ENCODE peak calls at places on chromosomes 1 and 21, in four cellular contexts. O is activated CD4-positive, alpha-beta T cell treated with anti-CD3 and anti-CD28 coated beads, Interleukin-2, amount 10 ng/mL, durations not matched to agents 7 days and 5 days; X is stimulated activated CD4-positive, alpha-beta T cell treated with anti-CD3 and anti-CD28 coated beads, Interleukin-1b, Interleukin-23, amount 100 ng/mL, for 24 hours; G is fibroblast of villous mesenchyme. E is an unnamed sample.

GRCh38 chr1:179883739-179884138 is 1.7 kb downstream of the TOR1AIP1 start:
- DNase-seq in G (no peak), X (peak; percentile 23), O (peak; percentile 73), E (no peak)

GRCh38 chr21:31255846-31256395 is 88.1 kb downstream of the TIAM1 start:
- DNase-seq in X (no peak), O (no peak), G (no peak), E (no peak)

GRCh38 chr1:11653616-11654570 is at the start of gene FBXO2:
- DNase-seq in G (peak; percentile 22), X (no peak), O (no peak), E (no peak)

GRCh38 chr1:204190212-204191211 is 5.8 kb downstream of the KISS1 start:
- DNase-seq in G (peak; percentile 82), X (no peak), O (no peak), E (no peak)

GRCh38 chr1:220012259-220012658 is 34.0 kb downstream of the EPRS1 start:
- DNase-seq in X (no peak), G (peak; percentile 14), O (no peak), E (no peak)

GRCh38 chr1:195804547-195804946 is 803.7 kb downstream of the KCNT2 start:
- DNase-seq in O (no peak), G (no peak), X (no peak), E (no peak)

GRCh38 chr1:5415621-5416020 is 576.6 kb downstream of the NPHP4 start:
- DNase-seq in G (no peak), O (no peak), X (no peak), E (no peak)

GRCh38 chr21:26572668-26573381 is at the start of gene CYYR1:
- DNase-seq in O (no peak), G (no peak), X (no peak), E (no peak)

GRCh38 chr1:203996126-203996525 is 76.8 kb upstream of the SOX13 start:
- DNase-seq in X (no peak), O (no peak), G (peak; percentile 22), E (no peak)

GRCh38 chr1:218030846-218031245 is 254.2 kb upstream of the RRP15 start:
- DNase-seq in G (no peak), X (no peak), O (no peak), E (no peak)

GRCh38 chr1:58904299-58905125 is 120.7 kb upstream of the JUN start:
- DNase-seq in O (no peak), X (no peak), G (no peak), E (no peak)

GRCh38 chr1:1273152-1273534 is 511 bp downstream of the UBE2J2 start:
- DNase-seq in X (no peak), O (no peak), G (peak; percentile 25), E (no peak)

GRCh38 chr1:245311887-245312286 is 157.1 kb downstream of the KIF26B start:
- DNase-seq in O (no peak), X (no peak), G (no peak), E (no peak)

GRCh38 chr1:183022202-183023145 is 746 bp upstream of the LAMC1 start:
- DNase-seq in G (peak; percentile 98), X (no peak), O (peak; percentile 20), E (peak; percentile 60)

GRCh38 chr1:164440222-164440621 is 118.8 kb upstream of the PBX1 start:
- DNase-seq in X (no peak), O (no peak), G (peak; percentile 43), E (no peak)

GRCh38 chr1:100265562-100265930 is 470 bp upstream of the RTCA start:
- DNase-seq in X (no peak), O (no peak), G (peak; percentile 54), E (no peak)

GRCh38 chr1:247386695-247387094 is 29.3 kb upstream of the NLRP3 start:
- DNase-seq in O (no peak), G (peak; percentile 64), X (no peak), E (no peak)

GRCh38 chr1:227774051-227774720 is 39.0 kb downstream of the SNAP47 start:
- DNase-seq in O (peak; percentile 63), X (no peak), G (no peak), E (no peak)

GRCh38 chr1:223811634-223812101 is 34.1 kb downstream of the TP53BP2 start:
- DNase-seq in G (peak; percentile 57), O (peak; percentile 29), X (no peak), E (no peak)

GRCh38 chr1:215192306-215192705 is 109.8 kb downstream of the KCNK2 start:
- DNase-seq in G (peak; percentile 71), O (no peak), X (no peak), E (no peak)

GRCh38 chr1:204506091-204506968 is 9.9 kb upstream of the MDM4 start:
- DNase-seq in X (peak; percentile 64), O (peak; percentile 82), G (peak; percentile 96), E (no peak)

GRCh38 chr21:26007911-26008579 is 162.5 kb downstream of the APP start:
- DNase-seq in X (no peak), O (no peak), G (peak; percentile 90), E (no peak)

GRCh38 chr1:220527279-220528048 is 472 bp upstream of the MARK1 start:
- DNase-seq in O (no peak), X (no peak), G (no peak), E (no peak)

GRCh38 chr1:91685994-91686393 is 185.3 kb downstream of the CDC7 start:
- DNase-seq in X (no peak), G (no peak), O (no peak), E (no peak)

GRCh38 chr1:65077369-65077768 is 70.6 kb upstream of the AK4 start:
- DNase-seq in G (no peak), O (no peak), X (no peak), E (no peak)

GRCh38 chr1:201912832-201913231 is 24.1 kb downstream of the SHISA4 start:
- DNase-seq in G (peak; percentile 68), O (no peak), X (no peak), E (no peak)

GRCh38 chr1:198890531-198890930 is 251.7 kb downstream of the PTPRC start:
- DNase-seq in X (no peak), O (no peak), G (peak; percentile 83), E (no peak)

GRCh38 chr1:173408886-173409285 is 68.2 kb upstream of the PRDX6 start:
- DNase-seq in O (no peak), X (no peak), G (no peak), E (no peak)

E was measured in GM18507.